ENCODE peak calls at places on chromosomes 3 and 15, in nine cellular contexts. T is upper lobe of right lung; K is pons; Z is cardiac fibroblast; L is OCI-LY7; D is naive thymus-derived CD4-positive, alpha-beta T cell; Q is NCI-H460; R is RWPE1; Y is retina. G is an unnamed sample.

GRCh38 chr15:73737506-73737905 is 15.6 kb downstream of the INSYN1 start:
- DNase-seq in K (no peak), Y (no peak), Q (no peak), Z (no peak), R (no peak), T (no peak), D (no peak), L (no peak), G (no peak)

GRCh38 chr3:134620476-134621115 is 30.2 kb downstream of the KY start:
- DNase-seq in K (no peak), Q (no peak), Z (no peak), L (no peak), T (no peak), Y (no peak), R (no peak), D (no peak), G (no peak)

GRCh38 chr15:69585937-69586336 is 133.3 kb downstream of the RPLP1 start:
- DNase-seq in Q (no peak), T (peak), Z (no peak), Y (no peak), R (no peak), D (no peak), K (no peak), L (no peak), G (no peak)

GRCh38 chr3:37945407-37945802 is 45.2 kb upstream of the VILL start:
- DNase-seq in T (no peak), D (no peak), K (no peak), Y (no peak), R (no peak), Z (no peak), Q (no peak), L (no peak), G (no peak)

GRCh38 chr3:4821975-4822374 is 157.3 kb upstream of the BHLHE40 start:
- DNase-seq in L (peak), R (no peak), Z (no peak), Q (no peak), K (no peak), T (no peak), D (peak), Y (no peak), G (no peak)

GRCh38 chr3:109132801-109133473 is 3.6 kb upstream of the C3orf85 start:
- DNase-seq in D (no peak), Y (no peak), Q (no peak), K (no peak), R (no peak), L (no peak), Z (peak), T (no peak), G (peak)

GRCh38 chr3:62870321-62870720 is 4.9 kb downstream of the CADPS start:
- DNase-seq in K (no peak), L (no peak), Y (no peak), T (no peak), Q (no peak), D (no peak), R (peak), Z (no peak), G (peak)

GRCh38 chr3:155392138-155392537 is 98.7 kb upstream of the STRIT1 start:
- DNase-seq in L (no peak), D (no peak), Q (no peak), T (no peak), R (no peak), K (no peak), Y (no peak), Z (no peak), G (no peak)

GRCh38 chr15:99085413-99086326 is 19.2 kb upstream of the SYNM start:
- DNase-seq in Q (no peak), R (no peak), K (no peak), Y (no peak), D (no peak), L (no peak), T (no peak), Z (peak), G (no peak)